ENCODE peak calls at places on chromosome 9, in four cellular contexts. I is mucosa of descending colon, L is AG04450, O is BE2C. S is an unnamed sample.

GRCh38 chr9:89460551-89460950 is 37.4 kb downstream of the SEMA4D start:
- DNase-seq in I (no peak), L (no peak), O (no peak), S (no peak)

GRCh38 chr9:35322075-35322885 is 160.5 kb downstream of the UNC13B start:
- DNase-seq in I (no peak), L (no peak), O (no peak), S (no peak)

GRCh38 chr9:70534471-70534870 is 120.0 kb upstream of the KLF9 start:
- DNase-seq in I (no peak), L (no peak), O (no peak), S (no peak)

GRCh38 chr9:71910602-71911060 is 362 bp downstream of the ABHD17B start:
- DNase-seq in I (no peak), L (no peak), O (no peak), S (peak; percentile 50)

GRCh38 chr9:134175291-134175807 is 11.0 kb upstream of the RNU6ATAC start:
- DNase-seq in I (peak; percentile 47), L (no peak), O (no peak), S (no peak)

GRCh38 chr9:13388157-13388556 is 108.7 kb upstream of the MPDZ start:
- DNase-seq in I (no peak), L (no peak), O (no peak), S (no peak)

GRCh38 chr9:28289732-28290131 is 716.5 kb upstream of the C9orf72 start:
- DNase-seq in I (no peak), L (no peak), O (no peak), S (no peak)

GRCh38 chr9:132647355-132647754 is 22.4 kb downstream of the DDX31 start:
- DNase-seq in I (no peak), L (peak; percentile 96), O (no peak), S (no peak)

GRCh38 chr9:97773723-97774122 is 76.6 kb upstream of the XPA start:
- DNase-seq in I (peak; percentile 73), L (no peak), O (no peak), S (no peak)

GRCh38 chr9:70959366-70959765 is 162.1 kb downstream of the TRPM3 start:
- DNase-seq in I (no peak), L (no peak), O (no peak), S (no peak)

GRCh38 chr9:133874659-133875058 is 117.5 kb downstream of the VAV2 start:
- DNase-seq in I (no peak), L (no peak), O (no peak), S (no peak)

GRCh38 chr9:125061391-125061790 is 81.9 kb downstream of the SCAI start:
- DNase-seq in I (no peak), L (no peak), O (no peak), S (no peak)

GRCh38 chr9:125409637-125410521 is 148.3 kb downstream of the GAPVD1 start:
- DNase-seq in I (no peak), L (no peak), O (peak; percentile 65), S (no peak)

GRCh38 chr9:127968046-127968445 is 12.7 kb downstream of the EEIG1 start:
- DNase-seq in I (peak; percentile 66), L (no peak), O (peak; percentile 14), S (no peak)
- TF ChIP-seq CTCF in I (no peak), L (no peak), O (no peak), S (no peak)

GRCh38 chr9:123960366-123960765 is 30.4 kb upstream of the DENND1A start:
- DNase-seq in I (no peak), L (no peak), O (no peak), S (no peak)
- TF ChIP-seq CTCF in I (no peak), L (no peak), O (no peak), S (no peak)

DNA sequence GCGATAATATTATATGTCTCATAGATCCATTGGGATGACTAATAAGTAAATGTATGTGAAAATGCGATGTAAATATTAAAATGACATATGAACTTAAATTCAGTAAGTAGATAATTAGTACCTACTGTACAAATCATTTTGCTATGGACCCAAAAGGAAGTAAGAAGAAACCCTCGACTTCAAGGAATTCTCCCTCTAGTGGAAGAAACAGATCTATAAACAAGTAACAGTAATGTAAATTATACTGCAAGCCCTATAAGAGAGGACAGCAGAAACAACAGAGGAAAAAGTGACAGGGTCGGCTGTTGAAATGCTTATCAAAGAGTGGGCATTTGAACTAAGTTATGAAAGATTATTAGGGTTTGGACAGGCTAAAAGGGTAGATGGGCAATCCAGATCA is 320.3 kb downstream of the DMAC1 start:
- DNase-seq in I (no peak), L (no peak), O (no peak), S (no peak)
- TF ChIP-seq CTCF in I (no peak), L (peak; percentile 41), O (no peak), S (no peak)

DNA sequence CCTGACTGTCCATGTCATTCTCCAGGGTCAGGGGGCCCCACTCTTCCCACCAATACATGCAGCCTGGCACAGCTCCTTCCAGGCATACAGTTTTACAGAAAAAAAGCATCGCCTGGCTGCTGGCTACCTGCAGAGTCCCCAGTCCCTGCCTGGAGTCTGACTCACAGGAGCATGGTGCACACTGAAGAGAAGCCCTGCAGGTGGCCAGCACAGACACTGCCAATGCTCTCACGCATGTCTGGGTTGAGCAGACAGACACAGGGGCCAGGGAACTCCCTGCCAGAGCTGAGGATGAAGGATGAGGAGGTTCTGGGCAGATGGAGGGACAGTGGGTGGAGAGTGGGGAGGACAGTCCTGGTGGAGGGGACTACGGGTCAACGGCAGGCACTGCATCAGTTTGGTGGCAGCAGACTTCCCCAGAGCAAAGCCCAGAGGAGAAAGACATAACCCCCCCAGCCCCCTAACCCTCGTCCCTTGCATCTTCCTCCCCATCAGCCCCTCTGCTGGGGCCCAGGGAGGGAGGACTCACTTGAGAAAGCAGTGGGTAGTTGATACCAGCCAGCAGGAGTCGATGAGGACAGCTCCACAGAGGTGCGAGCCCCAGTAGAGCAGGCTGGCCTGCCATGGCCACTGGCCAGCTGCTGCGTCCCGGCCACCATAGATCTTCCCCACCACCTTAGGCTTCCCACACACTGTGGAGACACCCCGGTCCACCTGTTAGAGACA is 72.9 kb upstream of the SPTLC1 start:
- DNase-seq in I (no peak), L (no peak), O (no peak), S (no peak)
- TF ChIP-seq CTCF in I (no peak), L (no peak), O (no peak), S (no peak)

DNA sequence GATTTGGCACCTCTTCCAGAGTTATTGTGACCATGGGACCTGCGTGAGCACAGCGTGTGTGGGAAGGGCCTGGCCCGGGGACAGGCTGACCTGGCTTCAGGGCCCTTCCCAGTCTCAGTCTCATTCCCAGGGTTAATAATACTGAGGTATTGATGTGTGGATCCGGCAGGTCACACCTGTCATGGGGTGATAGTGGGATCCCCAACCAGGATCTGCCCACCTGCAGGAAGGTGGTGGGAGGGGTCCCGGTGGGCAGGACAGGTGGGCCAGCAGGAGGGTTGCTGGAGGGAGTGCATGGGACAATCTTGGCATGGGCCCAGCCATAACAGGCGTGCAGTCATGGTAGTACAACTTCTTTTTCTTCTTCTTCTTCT is 55.4 kb downstream of the COL15A1 start:
- DNase-seq in I (no peak), L (no peak), O (no peak), S (no peak)
- TF ChIP-seq CTCF in I (no peak), L (no peak), O (no peak), S (no peak)

GRCh38 chr9:130167927-130168326 is 4.3 kb upstream of the NCS1 start:
- DNase-seq in I (no peak), L (no peak), O (no peak), S (no peak)
- TF ChIP-seq CTCF in I (no peak), L (peak; percentile 17), O (peak; percentile 40), S (no peak)

DNA sequence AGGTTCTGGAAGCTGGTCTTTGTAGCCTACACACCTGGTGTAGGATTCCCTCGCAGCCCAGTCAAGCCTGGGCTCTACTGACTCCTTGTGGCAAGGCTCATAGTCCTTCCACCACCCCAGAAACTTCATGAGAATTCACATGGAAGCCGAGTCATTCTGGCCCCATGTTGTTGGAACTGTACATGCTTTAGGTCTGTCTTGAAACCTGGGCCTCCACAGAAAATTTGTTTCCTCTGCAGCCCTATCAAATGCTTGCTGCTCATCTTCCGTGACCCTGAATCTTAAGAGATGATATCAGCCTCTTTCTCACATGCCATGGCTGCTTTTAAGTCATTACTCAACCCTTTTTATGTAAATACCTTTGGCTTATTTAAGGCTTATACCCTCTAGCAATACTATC is 113.4 kb upstream of the GRHPR start:
- DNase-seq in I (peak; percentile 17), L (no peak), O (no peak), S (no peak)
- TF ChIP-seq CTCF in I (no peak), L (peak; percentile 38), O (peak; percentile 48), S (no peak)

GRCh38 chr9:129183495-129184308 is 5.6 kb upstream of the IER5L start:
- DNase-seq in I (peak; percentile 70), L (no peak), O (no peak), S (no peak)

GRCh38 chr9:129182122-129182521 is 4.1 kb upstream of the IER5L start:
- DNase-seq in I (peak; percentile 64), L (no peak), O (no peak), S (no peak)

GRCh38 chr9:129181246-129181645 is 3.2 kb upstream of the IER5L start:
- DNase-seq in I (no peak), L (no peak), O (no peak), S (no peak)

GRCh38 chr9:129184743-129185142 is 6.7 kb upstream of the IER5L start:
- DNase-seq in I (no peak), L (no peak), O (no peak), S (no peak)

DNA sequence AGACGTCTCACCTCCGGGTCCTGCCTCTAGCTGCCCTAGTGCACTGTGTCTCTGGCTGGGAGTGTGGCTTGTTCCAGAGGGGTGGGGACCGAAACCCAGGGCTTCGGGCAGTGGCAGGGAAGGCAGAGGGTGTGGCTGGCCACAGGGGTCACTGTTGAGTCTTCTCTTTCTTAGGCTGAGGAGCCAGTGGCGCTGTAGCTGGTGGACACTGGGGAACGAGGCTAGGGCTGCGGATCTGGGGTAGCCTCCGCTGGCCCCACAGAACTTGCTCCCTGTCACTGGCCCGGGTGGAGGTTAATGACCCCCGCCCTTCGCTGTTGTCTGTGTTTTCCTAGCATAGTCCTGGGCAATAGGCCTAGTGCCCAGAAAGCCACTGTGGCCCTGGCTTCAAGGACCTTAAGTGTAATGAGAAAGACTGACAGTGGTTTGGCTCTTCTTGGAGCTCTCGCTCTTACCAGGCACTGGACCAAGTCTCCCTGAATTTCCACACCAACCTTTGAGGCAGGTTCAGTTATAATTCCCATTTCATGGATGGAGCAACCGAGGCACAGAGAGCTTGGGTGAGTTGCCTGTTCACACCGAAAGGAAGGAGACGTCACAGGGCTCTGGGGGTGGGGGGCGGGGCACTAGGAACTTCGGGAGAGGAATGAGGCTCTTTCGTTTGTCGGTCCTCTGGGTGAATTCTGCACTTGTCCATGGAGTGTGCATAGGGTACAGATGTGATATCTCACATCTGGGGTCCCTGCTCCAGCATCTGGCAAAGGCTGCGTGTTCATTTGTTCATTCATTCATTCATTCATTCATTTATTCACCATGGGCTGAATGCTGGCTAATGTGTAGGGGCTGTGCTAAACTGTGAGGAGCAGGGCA is 4.8 kb upstream of the IER5L start:
- DNase-seq in I (peak; percentile 62), L (no peak), O (peak; percentile 61), S (no peak)
- TF ChIP-seq CTCF in I (no peak), L (peak; percentile 42), O (peak; percentile 56), S (no peak)

DNA sequence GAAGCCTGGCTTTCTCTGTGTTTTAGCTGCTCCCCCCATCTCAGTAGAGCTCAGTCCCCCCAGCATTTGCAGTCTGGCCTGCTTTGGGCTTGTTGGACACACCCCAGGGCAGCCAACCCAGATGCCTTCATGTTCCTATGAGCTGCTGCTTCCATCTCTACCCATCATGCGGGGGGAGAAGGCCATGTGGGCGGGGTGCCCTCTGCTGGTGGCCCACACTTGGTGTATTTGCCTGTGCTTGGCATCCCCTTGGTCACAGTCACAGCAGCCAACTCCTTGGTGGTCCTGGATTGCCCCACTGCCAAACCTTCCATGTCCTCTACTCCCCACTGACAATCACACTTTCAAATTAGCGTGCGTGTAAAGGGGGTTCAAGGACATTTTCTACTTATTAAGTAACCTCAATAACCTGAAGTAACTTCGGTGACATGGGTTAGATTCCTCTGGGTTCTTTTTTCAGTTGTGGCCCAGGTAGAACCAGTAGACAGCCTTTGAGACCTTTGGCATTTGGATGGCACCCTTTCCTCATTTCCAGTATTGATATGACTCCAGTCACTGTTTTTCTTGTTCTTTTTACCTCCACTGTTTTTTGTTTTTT is 42.8 kb downstream of the SNX30 start:
- DNase-seq in I (peak; percentile 86), L (no peak), O (peak; percentile 75), S (peak; percentile 72)
- TF ChIP-seq CTCF in I (peak; percentile 59), L (peak; percentile 60), O (peak; percentile 83), S (no peak)